ENCODE peak calls at places on chromosomes 11 and 22, in seven cellular contexts. One of them, this sample, is unnamed.

GRCh38 chr11:100930185-100930778 is 199.3 kb downstream of the PGR start:
- DNase-seq in endothelial cell: no peak
- DNase-seq in CD8-positive, alpha-beta T cell: no peak
- DNase-seq in IMR-90: peak
- DNase-seq in lung: no peak
- DNase-seq in fibroblast of pulmonary artery: peak
- DNase-seq in upper lobe of right lung: no peak
- DNase-seq in this sample: no peak

GRCh38 chr11:121391914-121392313 is 60.2 kb upstream of the SORL1 start:
- DNase-seq in endothelial cell: no peak
- DNase-seq in CD8-positive, alpha-beta T cell: no peak
- DNase-seq in IMR-90: no peak
- DNase-seq in lung: peak
- DNase-seq in fibroblast of pulmonary artery: no peak
- DNase-seq in upper lobe of right lung: no peak
- DNase-seq in this sample: no peak

GRCh38 chr11:114562166-114562916 is 2.7 kb upstream of the NXPE1 start:
- DNase-seq in endothelial cell: no peak
- DNase-seq in CD8-positive, alpha-beta T cell: no peak
- DNase-seq in IMR-90: peak
- DNase-seq in lung: no peak
- DNase-seq in fibroblast of pulmonary artery: peak
- DNase-seq in upper lobe of right lung: no peak
- DNase-seq in this sample: no peak

GRCh38 chr22:39216143-39216490 is 28.7 kb downstream of the PDGFB start:
- DNase-seq in endothelial cell: no peak
- DNase-seq in CD8-positive, alpha-beta T cell: no peak
- DNase-seq in IMR-90: no peak
- DNase-seq in lung: no peak
- DNase-seq in fibroblast of pulmonary artery: no peak
- DNase-seq in upper lobe of right lung: peak
- DNase-seq in this sample: peak

GRCh38 chr11:43376594-43376993 is 17.9 kb downstream of the TTC17 start:
- DNase-seq in endothelial cell: no peak
- DNase-seq in CD8-positive, alpha-beta T cell: no peak
- DNase-seq in IMR-90: peak
- DNase-seq in lung: no peak
- DNase-seq in fibroblast of pulmonary artery: peak
- DNase-seq in upper lobe of right lung: no peak
- DNase-seq in this sample: no peak

GRCh38 chr11:67301951-67302516 is 1.3 kb upstream of the SSH3 start:
- DNase-seq in endothelial cell: no peak
- DNase-seq in CD8-positive, alpha-beta T cell: no peak
- DNase-seq in IMR-90: peak
- DNase-seq in lung: no peak
- DNase-seq in fibroblast of pulmonary artery: no peak
- DNase-seq in upper lobe of right lung: peak
- DNase-seq in this sample: no peak

GRCh38 chr22:31881867-31882266 is 62.5 kb upstream of the YWHAH start:
- DNase-seq in endothelial cell: no peak
- DNase-seq in CD8-positive, alpha-beta T cell: no peak
- DNase-seq in IMR-90: no peak
- DNase-seq in lung: no peak
- DNase-seq in fibroblast of pulmonary artery: no peak
- DNase-seq in upper lobe of right lung: no peak
- DNase-seq in this sample: no peak

GRCh38 chr22:29150701-29151100 is 55.0 kb upstream of the EMID1 start:
- DNase-seq in endothelial cell: no peak
- DNase-seq in CD8-positive, alpha-beta T cell: no peak
- DNase-seq in IMR-90: no peak
- DNase-seq in lung: no peak
- DNase-seq in fibroblast of pulmonary artery: no peak
- DNase-seq in upper lobe of right lung: no peak
- DNase-seq in this sample: no peak

GRCh38 chr11:3981084-3981633 is 113.4 kb upstream of the RRM1 start:
- DNase-seq in endothelial cell: no peak
- DNase-seq in CD8-positive, alpha-beta T cell: no peak
- DNase-seq in IMR-90: no peak
- DNase-seq in lung: no peak
- DNase-seq in fibroblast of pulmonary artery: no peak
- DNase-seq in upper lobe of right lung: no peak
- DNase-seq in this sample: no peak

GRCh38 chr11:105361651-105362050 is 222.1 kb upstream of the CARD18 start:
- DNase-seq in endothelial cell: no peak
- DNase-seq in CD8-positive, alpha-beta T cell: no peak
- DNase-seq in IMR-90: no peak
- DNase-seq in lung: no peak
- DNase-seq in fibroblast of pulmonary artery: no peak
- DNase-seq in upper lobe of right lung: no peak
- DNase-seq in this sample: no peak

GRCh38 chr11:106496677-106497076 is 419.2 kb downstream of the AASDHPPT start:
- DNase-seq in endothelial cell: no peak
- DNase-seq in CD8-positive, alpha-beta T cell: no peak
- DNase-seq in IMR-90: peak
- DNase-seq in lung: no peak
- DNase-seq in fibroblast of pulmonary artery: no peak
- DNase-seq in upper lobe of right lung: no peak
- DNase-seq in this sample: no peak

GRCh38 chr22:47739616-47740015 is 977.2 kb downstream of the TBC1D22A start:
- DNase-seq in endothelial cell: no peak
- DNase-seq in CD8-positive, alpha-beta T cell: no peak
- DNase-seq in IMR-90: no peak
- DNase-seq in lung: no peak
- DNase-seq in fibroblast of pulmonary artery: no peak
- DNase-seq in upper lobe of right lung: no peak
- DNase-seq in this sample: no peak

GRCh38 chr11:131910491-131911387 is 540.3 kb downstream of the NTM start:
- DNase-seq in endothelial cell: peak
- DNase-seq in CD8-positive, alpha-beta T cell: no peak
- DNase-seq in IMR-90: peak
- DNase-seq in lung: no peak
- DNase-seq in fibroblast of pulmonary artery: peak
- DNase-seq in upper lobe of right lung: no peak
- DNase-seq in this sample: no peak

GRCh38 chr11:43697679-43698078 is 17.1 kb downstream of the HSD17B12 start:
- DNase-seq in endothelial cell: no peak
- DNase-seq in CD8-positive, alpha-beta T cell: no peak
- DNase-seq in IMR-90: peak
- DNase-seq in lung: no peak
- DNase-seq in fibroblast of pulmonary artery: peak
- DNase-seq in upper lobe of right lung: no peak
- DNase-seq in this sample: no peak

GRCh38 chr11:94553938-94554337 is 10.2 kb downstream of the FUT4 start:
- DNase-seq in endothelial cell: no peak
- DNase-seq in CD8-positive, alpha-beta T cell: no peak
- DNase-seq in IMR-90: peak
- DNase-seq in lung: no peak
- DNase-seq in fibroblast of pulmonary artery: peak
- DNase-seq in upper lobe of right lung: no peak
- DNase-seq in this sample: no peak

GRCh38 chr11:64036081-64037026 is 623 bp downstream of the FLRT1 start:
- DNase-seq in endothelial cell: no peak
- DNase-seq in CD8-positive, alpha-beta T cell: no peak
- DNase-seq in IMR-90: peak
- DNase-seq in lung: no peak
- DNase-seq in fibroblast of pulmonary artery: peak
- DNase-seq in upper lobe of right lung: no peak
- DNase-seq in this sample: no peak

GRCh38 chr11:92357344-92357743 is 132.7 kb downstream of the FAT3 start:
- DNase-seq in endothelial cell: no peak
- DNase-seq in CD8-positive, alpha-beta T cell: no peak
- DNase-seq in IMR-90: no peak
- DNase-seq in lung: no peak
- DNase-seq in fibroblast of pulmonary artery: no peak
- DNase-seq in upper lobe of right lung: no peak
- DNase-seq in this sample: no peak

GRCh38 chr11:86162257-86162656 is 82.3 kb upstream of the EED start:
- DNase-seq in endothelial cell: no peak
- DNase-seq in CD8-positive, alpha-beta T cell: no peak
- DNase-seq in IMR-90: peak
- DNase-seq in lung: no peak
- DNase-seq in fibroblast of pulmonary artery: peak
- DNase-seq in upper lobe of right lung: no peak
- DNase-seq in this sample: no peak

DNA sequence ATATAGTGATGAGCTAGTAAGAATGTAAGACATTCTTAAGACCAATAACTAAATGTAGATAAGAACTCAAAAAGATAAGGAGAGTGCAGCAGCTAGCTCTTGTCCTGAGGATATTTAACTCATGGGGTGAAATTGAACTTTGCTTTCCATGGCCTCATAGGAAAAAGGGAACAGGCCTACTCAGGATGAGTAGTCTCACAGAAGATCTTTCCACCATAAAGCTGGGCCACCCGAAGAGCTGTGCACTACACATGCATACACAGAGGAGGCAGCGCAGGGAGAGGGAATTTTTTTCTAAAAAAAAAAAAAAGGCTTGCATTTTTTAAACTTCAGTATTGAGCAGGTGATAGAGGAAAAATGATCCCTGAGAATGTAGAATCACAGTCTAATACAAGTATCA is 59.9 kb upstream of the CFAP300 start:
- DNase-seq in endothelial cell: no peak
- DNase-seq in CD8-positive, alpha-beta T cell: no peak
- DNase-seq in IMR-90: no peak
- DNase-seq in lung: no peak
- DNase-seq in fibroblast of pulmonary artery: no peak
- DNase-seq in upper lobe of right lung: no peak
- DNase-seq in this sample: no peak
- TF ChIP-seq CTCF in endothelial cell: no peak
- TF ChIP-seq CTCF in CD8-positive, alpha-beta T cell: no peak
- TF ChIP-seq CTCF in IMR-90: no peak
- TF ChIP-seq CTCF in lung: no peak
- TF ChIP-seq CTCF in fibroblast of pulmonary artery: no peak
- TF ChIP-seq CTCF in upper lobe of right lung: no peak
- TF ChIP-seq CTCF in this sample: peak

GRCh38 chr22:35860087-35860733 is 142.5 kb downstream of the APOL5 start:
- DNase-seq in endothelial cell: no peak
- DNase-seq in CD8-positive, alpha-beta T cell: no peak
- DNase-seq in IMR-90: no peak
- DNase-seq in lung: no peak
- DNase-seq in fibroblast of pulmonary artery: no peak
- DNase-seq in upper lobe of right lung: no peak
- DNase-seq in this sample: no peak

GRCh38 chr22:35850831-35851230 is 133.2 kb downstream of the APOL5 start:
- DNase-seq in endothelial cell: no peak
- DNase-seq in CD8-positive, alpha-beta T cell: no peak
- DNase-seq in IMR-90: no peak
- DNase-seq in lung: no peak
- DNase-seq in fibroblast of pulmonary artery: no peak
- DNase-seq in upper lobe of right lung: no peak
- DNase-seq in this sample: no peak

DNA sequence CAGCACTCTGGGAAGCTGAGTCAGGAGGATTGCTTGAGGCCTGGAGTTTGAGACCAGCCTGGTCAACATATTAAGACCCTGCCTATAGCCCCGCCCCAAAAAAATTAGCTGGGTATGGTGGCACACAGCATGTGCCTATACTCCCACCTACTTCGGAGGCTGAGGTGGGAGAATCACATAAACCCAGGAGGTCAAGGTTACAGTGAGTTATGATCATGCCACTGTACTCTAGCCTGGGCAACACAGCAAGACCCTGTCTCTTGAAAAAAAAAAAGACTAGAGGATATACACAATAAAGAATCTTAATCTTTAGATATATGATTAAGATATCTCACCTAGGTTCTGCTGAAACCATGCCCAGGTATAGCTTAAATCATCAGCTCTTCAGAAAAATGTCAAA is 136.7 kb downstream of the APOL5 start:
- DNase-seq in endothelial cell: no peak
- DNase-seq in CD8-positive, alpha-beta T cell: no peak
- DNase-seq in IMR-90: no peak
- DNase-seq in lung: no peak
- DNase-seq in fibroblast of pulmonary artery: no peak
- DNase-seq in upper lobe of right lung: no peak
- DNase-seq in this sample: no peak
- TF ChIP-seq CTCF in endothelial cell: no peak
- TF ChIP-seq CTCF in CD8-positive, alpha-beta T cell: no peak
- TF ChIP-seq CTCF in IMR-90: no peak
- TF ChIP-seq CTCF in lung: no peak
- TF ChIP-seq CTCF in fibroblast of pulmonary artery: no peak
- TF ChIP-seq CTCF in upper lobe of right lung: no peak
- TF ChIP-seq CTCF in this sample: no peak

GRCh38 chr11:78149646-78150045 is 10.2 kb upstream of the ALG8 start:
- DNase-seq in endothelial cell: no peak
- DNase-seq in CD8-positive, alpha-beta T cell: no peak
- DNase-seq in IMR-90: peak
- DNase-seq in lung: no peak
- DNase-seq in fibroblast of pulmonary artery: peak
- DNase-seq in upper lobe of right lung: no peak
- DNase-seq in this sample: no peak
- TF ChIP-seq CTCF in endothelial cell: no peak
- TF ChIP-seq CTCF in CD8-positive, alpha-beta T cell: no peak
- TF ChIP-seq CTCF in IMR-90: peak
- TF ChIP-seq CTCF in lung: no peak
- TF ChIP-seq CTCF in fibroblast of pulmonary artery: peak
- TF ChIP-seq CTCF in upper lobe of right lung: peak
- TF ChIP-seq CTCF in this sample: no peak

GRCh38 chr11:60906132-60906972 is at the start of gene PRPF19:
- DNase-seq in endothelial cell: peak
- DNase-seq in CD8-positive, alpha-beta T cell: peak
- DNase-seq in IMR-90: peak
- DNase-seq in lung: peak
- DNase-seq in fibroblast of pulmonary artery: peak
- DNase-seq in upper lobe of right lung: peak
- DNase-seq in this sample: peak
- TF ChIP-seq CTCF in endothelial cell: no peak
- TF ChIP-seq CTCF in CD8-positive, alpha-beta T cell: no peak
- TF ChIP-seq CTCF in IMR-90: no peak
- TF ChIP-seq CTCF in lung: no peak
- TF ChIP-seq CTCF in fibroblast of pulmonary artery: no peak
- TF ChIP-seq CTCF in upper lobe of right lung: no peak
- TF ChIP-seq CTCF in this sample: no peak

GRCh38 chr22:20295262-20296064 is 24.4 kb downstream of the DGCR6L start:
- DNase-seq in endothelial cell: no peak
- DNase-seq in CD8-positive, alpha-beta T cell: no peak
- DNase-seq in IMR-90: no peak
- DNase-seq in lung: no peak
- DNase-seq in fibroblast of pulmonary artery: no peak
- DNase-seq in upper lobe of right lung: no peak
- DNase-seq in this sample: no peak
- TF ChIP-seq CTCF in endothelial cell: no peak
- TF ChIP-seq CTCF in CD8-positive, alpha-beta T cell: no peak
- TF ChIP-seq CTCF in IMR-90: no peak
- TF ChIP-seq CTCF in lung: no peak
- TF ChIP-seq CTCF in fibroblast of pulmonary artery: no peak
- TF ChIP-seq CTCF in upper lobe of right lung: no peak
- TF ChIP-seq CTCF in this sample: no peak

GRCh38 chr22:50726643-50727340 is 11.2 kb upstream of the ACR start:
- DNase-seq in endothelial cell: no peak
- DNase-seq in CD8-positive, alpha-beta T cell: no peak
- DNase-seq in IMR-90: no peak
- DNase-seq in lung: no peak
- DNase-seq in fibroblast of pulmonary artery: no peak
- DNase-seq in upper lobe of right lung: peak
- DNase-seq in this sample: no peak
- TF ChIP-seq CTCF in endothelial cell: no peak
- TF ChIP-seq CTCF in CD8-positive, alpha-beta T cell: no peak
- TF ChIP-seq CTCF in IMR-90: no peak
- TF ChIP-seq CTCF in lung: no peak
- TF ChIP-seq CTCF in fibroblast of pulmonary artery: no peak
- TF ChIP-seq CTCF in upper lobe of right lung: no peak
- TF ChIP-seq CTCF in this sample: no peak

This sample was measured in type B pancreatic cell.